ENCODE peak calls at places on chromosomes 3 and 15, in seven cellular contexts. H is GM12878, V is GM12892, Q is H1, P is SK-N-SH, T is K562, M is HepG2. D is an unnamed sample.

GRCh38 chr3:195583831-195584542 is at the start of gene APOD:
- DNase-seq in H (no peak), V (no peak), Q (no peak), P (no peak), T (peak; percentile 65), M (no peak), D (no peak)

GRCh38 chr15:29074045-29074444 is 188.3 kb downstream of the APBA2 start:
- DNase-seq in H (no peak), V (no peak), Q (no peak), P (no peak), T (no peak), M (no peak), D (no peak)

GRCh38 chr3:164851204-164851603 is 227.1 kb downstream of the SI start:
- DNase-seq in H (no peak), V (no peak), Q (no peak), P (no peak), T (no peak), M (no peak), D (no peak)

GRCh38 chr3:184636774-184637316 is 75.0 kb downstream of the MAGEF1 start:
- DNase-seq in H (no peak), V (no peak), Q (no peak), P (peak; percentile 38), T (no peak), M (no peak), D (no peak)

GRCh38 chr15:26126819-26127387 is 263.8 kb upstream of the ATP10A start:
- DNase-seq in H (no peak), V (no peak), Q (no peak), P (no peak), T (no peak), M (no peak), D (no peak)

GRCh38 chr3:24471480-24471879 is 23.2 kb downstream of the THRB start:
- DNase-seq in H (no peak), V (no peak), Q (no peak), P (no peak), T (no peak), M (no peak), D (no peak)

GRCh38 chr3:183988216-183988790 is 29.4 kb downstream of the ABCC5 start:
- DNase-seq in H (no peak), V (no peak), Q (no peak), P (no peak), T (peak; percentile 86), M (peak; percentile 92), D (no peak)

GRCh38 chr3:182028081-182028480 is 316.4 kb downstream of the SOX2 start:
- DNase-seq in H (no peak), V (no peak), Q (no peak), P (no peak), T (no peak), M (no peak), D (no peak)

GRCh38 chr3:172260381-172260780 is 187.9 kb downstream of the GHSR start:
- DNase-seq in H (no peak), V (no peak), Q (no peak), P (no peak), T (no peak), M (no peak), D (no peak)

GRCh38 chr15:69222002-69222474 is 61.6 kb downstream of the GLCE start:
- DNase-seq in H (no peak), V (no peak), Q (no peak), P (no peak), T (no peak), M (peak; percentile 75), D (no peak)

GRCh38 chr3:119343719-119344118 is 49.5 kb downstream of the ARHGAP31 start:
- DNase-seq in H (no peak), V (peak; percentile 28), Q (no peak), P (no peak), T (no peak), M (no peak), D (no peak)

GRCh38 chr15:98904466-98905048 is 103.0 kb downstream of the PGPEP1L start:
- DNase-seq in H (no peak), V (no peak), Q (no peak), P (peak; percentile 84), T (peak; percentile 47), M (peak; percentile 41), D (peak; percentile 22)

GRCh38 chr3:38121451-38121831 is 15.5 kb downstream of the ACAA1 start:
- DNase-seq in H (no peak), V (no peak), Q (no peak), P (no peak), T (no peak), M (no peak), D (no peak)

GRCh38 chr15:70869346-70869745 is 15.4 kb upstream of the LARP6 start:
- DNase-seq in H (no peak), V (no peak), Q (no peak), P (peak; percentile 63), T (no peak), M (no peak), D (no peak)
- TF ChIP-seq TAF1 in H (no peak), V (no peak), Q (no peak), P (no peak), T (no peak), M (no peak), D (no peak)

DNA sequence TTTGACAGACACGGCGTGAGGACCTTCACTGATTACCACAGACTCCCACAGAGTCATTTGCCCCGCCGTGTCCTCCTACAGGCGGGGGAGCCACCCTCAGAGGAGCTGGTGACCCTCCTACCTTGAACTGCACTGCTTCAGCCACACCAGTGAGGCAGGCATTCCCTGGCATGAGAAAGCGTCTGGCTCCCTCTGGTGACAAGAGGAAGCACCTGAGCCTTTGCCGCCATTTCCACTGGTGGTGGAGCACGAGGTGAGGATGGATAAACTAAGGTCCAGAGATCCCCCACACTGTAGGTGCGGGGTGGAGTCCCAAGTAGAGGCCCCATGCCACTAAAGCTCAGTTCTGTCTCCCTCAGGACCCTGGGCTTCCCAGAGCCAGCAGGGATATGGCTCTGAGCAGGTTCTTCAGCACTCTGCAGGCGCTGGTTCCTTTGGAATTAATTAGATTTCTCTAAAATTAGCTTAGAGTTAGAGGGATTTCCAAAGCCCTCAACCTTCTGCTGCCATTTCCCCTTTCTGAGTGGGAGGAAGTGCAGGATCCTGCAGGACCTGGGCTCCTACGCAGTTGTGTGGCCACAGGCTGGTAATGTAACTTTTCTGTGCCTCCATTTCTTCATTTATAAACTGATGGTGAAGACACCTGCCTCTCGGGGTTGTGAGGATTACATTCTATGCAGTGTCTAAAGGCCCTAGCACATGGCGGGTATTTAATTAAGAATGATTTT is 224.0 kb downstream of the SLCO3A1 start:
- DNase-seq in H (no peak), V (peak; percentile 54), Q (peak; percentile 80), P (peak; percentile 74), T (peak; percentile 59), M (peak; percentile 44), D (peak; percentile 57)
- TF ChIP-seq TAF1 in H (no peak), V (no peak), Q (no peak), P (no peak), T (no peak), M (no peak), D (no peak)

DNA sequence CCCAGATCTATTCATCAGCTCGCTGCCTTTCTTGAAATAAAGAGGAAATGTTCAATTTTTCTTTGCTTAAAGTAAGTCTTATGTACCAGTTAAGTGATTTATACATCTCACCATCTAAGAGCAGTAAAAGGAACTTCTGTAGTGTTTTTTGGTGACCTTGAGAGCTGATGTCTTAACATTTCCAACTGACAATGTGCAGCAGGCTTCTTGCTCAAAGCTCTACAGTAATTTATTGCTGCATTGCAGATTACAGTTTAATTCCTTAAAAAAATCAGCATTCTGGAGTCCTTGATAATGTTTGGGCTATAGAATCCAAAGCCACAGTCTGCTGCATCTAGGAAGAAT is 61.6 kb downstream of the DIPK2A start:
- DNase-seq in H (no peak), V (no peak), Q (no peak), P (no peak), T (no peak), M (no peak), D (no peak)
- TF ChIP-seq TAF1 in H (no peak), V (no peak), Q (no peak), P (no peak), T (no peak), M (no peak), D (no peak)

GRCh38 chr3:169495569-169495968 is 167.9 kb downstream of the MECOM start:
- DNase-seq in H (no peak), V (no peak), Q (no peak), P (no peak), T (no peak), M (no peak), D (no peak)

GRCh38 chr3:169496402-169496801 is 167.1 kb downstream of the MECOM start:
- DNase-seq in H (no peak), V (no peak), Q (no peak), P (no peak), T (no peak), M (no peak), D (no peak)

GRCh38 chr3:169494982-169495381 is 168.5 kb downstream of the MECOM start:
- DNase-seq in H (no peak), V (no peak), Q (no peak), P (no peak), T (no peak), M (no peak), D (no peak)

GRCh38 chr3:169498336-169498735 is 165.2 kb downstream of the MECOM start:
- DNase-seq in H (no peak), V (no peak), Q (no peak), P (no peak), T (no peak), M (no peak), D (no peak)

GRCh38 chr3:169497567-169498257 is 165.8 kb downstream of the MECOM start:
- DNase-seq in H (no peak), V (no peak), Q (no peak), P (no peak), T (no peak), M (no peak), D (no peak)
- TF ChIP-seq TAF1 in H (no peak), V (no peak), Q (no peak), P (no peak), T (no peak), M (no peak), D (no peak)

DNA sequence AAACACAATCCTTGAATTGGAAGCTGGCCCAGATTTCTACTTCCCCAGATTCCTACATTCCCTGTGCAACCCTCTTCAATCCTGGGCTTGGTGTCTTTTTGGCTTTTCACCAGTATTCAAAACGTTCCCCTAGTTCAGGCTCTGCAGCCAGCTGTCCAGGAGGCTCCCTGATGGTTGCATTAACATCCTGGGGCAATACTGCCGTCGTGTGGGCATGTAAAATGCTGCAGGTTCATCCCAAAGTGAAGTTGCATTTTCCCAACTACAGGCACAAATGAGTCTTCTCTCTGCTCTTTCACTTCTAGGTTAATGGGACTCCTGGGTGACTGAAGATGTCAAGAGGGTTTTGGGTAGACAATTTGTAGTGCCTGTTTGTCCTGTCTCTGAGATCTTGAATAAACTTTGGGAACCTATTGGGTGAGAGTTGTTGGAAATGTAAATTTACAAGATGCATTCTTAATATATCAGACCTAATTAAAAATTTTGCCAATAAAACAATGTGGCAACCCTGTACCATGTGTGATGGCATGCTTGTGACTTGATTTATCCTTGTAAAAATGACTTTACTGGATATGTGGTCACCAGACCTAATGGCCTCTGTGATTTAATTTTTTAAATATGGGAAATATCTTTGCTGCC is 28.6 kb downstream of the SOX14 start:
- DNase-seq in H (no peak), V (no peak), Q (peak; percentile 69), P (peak; percentile 38), T (peak; percentile 49), M (peak; percentile 17), D (peak; percentile 10)
- TF ChIP-seq TAF1 in H (no peak), V (no peak), Q (no peak), P (no peak), T (no peak), M (no peak), D (no peak)

GRCh38 chr3:196835081-196835480 is 32.6 kb upstream of the SENP5 start:
- DNase-seq in H (no peak), V (no peak), Q (no peak), P (no peak), T (no peak), M (peak; percentile 22), D (no peak)
- TF ChIP-seq TAF1 in H (no peak), V (no peak), Q (no peak), P (no peak), T (no peak), M (no peak), D (no peak)

D was measured in GM12891.